ENCODE peak calls at places on chromosomes 6 and 20, in eight cellular contexts. One of them, this sample, is unnamed.

GRCh38 chr6:134826889-134827737 is 122.8 kb downstream of the ALDH8A1 start:
- DNase-seq in RWPE1: peak; percentile 60
- DNase-seq in adrenal gland: peak; percentile 92
- DNase-seq in A673: no peak
- DNase-seq in pancreas: peak; percentile 57
- DNase-seq in AG04449: peak; percentile 94
- DNase-seq in WTC11: no peak
- DNase-seq in SK-N-SH: no peak
- DNase-seq in this sample: peak; percentile 99

GRCh38 chr6:158213925-158214674 is 46.0 kb downstream of the GTF2H5 start:
- DNase-seq in RWPE1: peak; percentile 49
- DNase-seq in adrenal gland: peak; percentile 89
- DNase-seq in A673: peak; percentile 84
- DNase-seq in pancreas: peak; percentile 44
- DNase-seq in AG04449: no peak
- DNase-seq in WTC11: peak; percentile 66
- DNase-seq in SK-N-SH: peak; percentile 80
- DNase-seq in this sample: no peak

GRCh38 chr6:32815996-32816395 is 806 bp downstream of the HLA-DOB start:
- DNase-seq in RWPE1: no peak
- DNase-seq in adrenal gland: no peak
- DNase-seq in A673: no peak
- DNase-seq in pancreas: no peak
- DNase-seq in AG04449: no peak
- DNase-seq in WTC11: no peak
- DNase-seq in SK-N-SH: no peak
- DNase-seq in this sample: no peak

GRCh38 chr6:95352064-95352463 is 225.3 kb upstream of the MANEA start:
- DNase-seq in RWPE1: no peak
- DNase-seq in adrenal gland: no peak
- DNase-seq in A673: peak; percentile 8
- DNase-seq in pancreas: no peak
- DNase-seq in AG04449: no peak
- DNase-seq in WTC11: no peak
- DNase-seq in SK-N-SH: no peak
- DNase-seq in this sample: no peak

GRCh38 chr6:45560421-45560820 is 182.7 kb upstream of the SUPT3H start:
- DNase-seq in RWPE1: no peak
- DNase-seq in adrenal gland: no peak
- DNase-seq in A673: no peak
- DNase-seq in pancreas: no peak
- DNase-seq in AG04449: no peak
- DNase-seq in WTC11: no peak
- DNase-seq in SK-N-SH: no peak
- DNase-seq in this sample: no peak

GRCh38 chr6:127775371-127775770 is 125.5 kb downstream of the THEMIS start:
- DNase-seq in RWPE1: no peak
- DNase-seq in adrenal gland: no peak
- DNase-seq in A673: no peak
- DNase-seq in pancreas: no peak
- DNase-seq in AG04449: no peak
- DNase-seq in WTC11: no peak
- DNase-seq in SK-N-SH: no peak
- DNase-seq in this sample: no peak

GRCh38 chr6:75611011-75611701 is 9.5 kb downstream of the SENP6 start:
- DNase-seq in RWPE1: no peak
- DNase-seq in adrenal gland: no peak
- DNase-seq in A673: no peak
- DNase-seq in pancreas: no peak
- DNase-seq in AG04449: no peak
- DNase-seq in WTC11: no peak
- DNase-seq in SK-N-SH: no peak
- DNase-seq in this sample: no peak

GRCh38 chr6:132011582-132011981 is 60.4 kb upstream of the CCN2 start:
- DNase-seq in RWPE1: no peak
- DNase-seq in adrenal gland: no peak
- DNase-seq in A673: peak; percentile 85
- DNase-seq in pancreas: no peak
- DNase-seq in AG04449: peak; percentile 10
- DNase-seq in WTC11: no peak
- DNase-seq in SK-N-SH: no peak
- DNase-seq in this sample: peak; percentile 67

GRCh38 chr6:77609106-77609505 is 43.7 kb upstream of the MEI4 start:
- DNase-seq in RWPE1: no peak
- DNase-seq in adrenal gland: no peak
- DNase-seq in A673: no peak
- DNase-seq in pancreas: no peak
- DNase-seq in AG04449: no peak
- DNase-seq in WTC11: no peak
- DNase-seq in SK-N-SH: no peak
- DNase-seq in this sample: no peak

GRCh38 chr6:4853782-4854511 is 77.7 kb downstream of the CDYL start:
- DNase-seq in RWPE1: peak; percentile 16
- DNase-seq in adrenal gland: no peak
- DNase-seq in A673: no peak
- DNase-seq in pancreas: no peak
- DNase-seq in AG04449: no peak
- DNase-seq in WTC11: no peak
- DNase-seq in SK-N-SH: no peak
- DNase-seq in this sample: no peak

GRCh38 chr20:58755751-58756524 is 63.3 kb downstream of the NPEPL1 start:
- DNase-seq in RWPE1: no peak
- DNase-seq in adrenal gland: no peak
- DNase-seq in A673: no peak
- DNase-seq in pancreas: no peak
- DNase-seq in AG04449: no peak
- DNase-seq in WTC11: no peak
- DNase-seq in SK-N-SH: no peak
- DNase-seq in this sample: no peak

GRCh38 chr6:43943781-43944250 is 173.8 kb downstream of the VEGFA start:
- DNase-seq in RWPE1: no peak
- DNase-seq in adrenal gland: peak; percentile 39
- DNase-seq in A673: no peak
- DNase-seq in pancreas: no peak
- DNase-seq in AG04449: no peak
- DNase-seq in WTC11: no peak
- DNase-seq in SK-N-SH: no peak
- DNase-seq in this sample: no peak

GRCh38 chr6:14060971-14061370 is 56.6 kb upstream of the CD83 start:
- DNase-seq in RWPE1: no peak
- DNase-seq in adrenal gland: no peak
- DNase-seq in A673: no peak
- DNase-seq in pancreas: no peak
- DNase-seq in AG04449: no peak
- DNase-seq in WTC11: no peak
- DNase-seq in SK-N-SH: no peak
- DNase-seq in this sample: no peak

GRCh38 chr6:1792989-1793388 is 183.3 kb downstream of the FOXC1 start:
- DNase-seq in RWPE1: peak; percentile 62
- DNase-seq in adrenal gland: no peak
- DNase-seq in A673: peak; percentile 53
- DNase-seq in pancreas: no peak
- DNase-seq in AG04449: no peak
- DNase-seq in WTC11: peak; percentile 49
- DNase-seq in SK-N-SH: no peak
- DNase-seq in this sample: no peak

GRCh38 chr6:158751192-158751591 is 68.0 kb downstream of the EZR start:
- DNase-seq in RWPE1: no peak
- DNase-seq in adrenal gland: no peak
- DNase-seq in A673: no peak
- DNase-seq in pancreas: no peak
- DNase-seq in AG04449: no peak
- DNase-seq in WTC11: no peak
- DNase-seq in SK-N-SH: no peak
- DNase-seq in this sample: no peak

GRCh38 chr20:42113236-42113635 is 495.1 kb upstream of the CHD6 start:
- DNase-seq in RWPE1: no peak
- DNase-seq in adrenal gland: no peak
- DNase-seq in A673: no peak
- DNase-seq in pancreas: no peak
- DNase-seq in AG04449: no peak
- DNase-seq in WTC11: no peak
- DNase-seq in SK-N-SH: no peak
- DNase-seq in this sample: no peak

GRCh38 chr20:58194176-58194796 is 34.2 kb downstream of the ANKRD60 start:
- DNase-seq in RWPE1: no peak
- DNase-seq in adrenal gland: no peak
- DNase-seq in A673: no peak
- DNase-seq in pancreas: no peak
- DNase-seq in AG04449: no peak
- DNase-seq in WTC11: no peak
- DNase-seq in SK-N-SH: no peak
- DNase-seq in this sample: no peak

GRCh38 chr6:140670013-140670412 is 1295.6 kb upstream of the CITED2 start:
- DNase-seq in RWPE1: no peak
- DNase-seq in adrenal gland: no peak
- DNase-seq in A673: no peak
- DNase-seq in pancreas: no peak
- DNase-seq in AG04449: no peak
- DNase-seq in WTC11: no peak
- DNase-seq in SK-N-SH: no peak
- DNase-seq in this sample: no peak

GRCh38 chr6:21049572-21049971 is 515.3 kb downstream of the CDKAL1 start:
- DNase-seq in RWPE1: no peak
- DNase-seq in adrenal gland: no peak
- DNase-seq in A673: no peak
- DNase-seq in pancreas: no peak
- DNase-seq in AG04449: no peak
- DNase-seq in WTC11: no peak
- DNase-seq in SK-N-SH: no peak
- DNase-seq in this sample: no peak

GRCh38 chr20:3890410-3890751 is 1.2 kb downstream of the PANK2 start:
- DNase-seq in RWPE1: peak; percentile 59
- DNase-seq in adrenal gland: no peak
- DNase-seq in A673: peak; percentile 54
- DNase-seq in pancreas: no peak
- DNase-seq in AG04449: no peak
- DNase-seq in WTC11: no peak
- DNase-seq in SK-N-SH: no peak
- DNase-seq in this sample: no peak

GRCh38 chr20:3889489-3890409 is 562 bp downstream of the PANK2 start:
- DNase-seq in RWPE1: peak; percentile 31
- DNase-seq in adrenal gland: no peak
- DNase-seq in A673: peak; percentile 46
- DNase-seq in pancreas: peak; percentile 45
- DNase-seq in AG04449: no peak
- DNase-seq in WTC11: peak; percentile 26
- DNase-seq in SK-N-SH: peak; percentile 81
- DNase-seq in this sample: no peak

GRCh38 chr20:3890999-3891929 is 2.1 kb downstream of the PANK2 start:
- DNase-seq in RWPE1: no peak
- DNase-seq in adrenal gland: no peak
- DNase-seq in A673: no peak
- DNase-seq in pancreas: no peak
- DNase-seq in AG04449: no peak
- DNase-seq in WTC11: no peak
- DNase-seq in SK-N-SH: no peak
- DNase-seq in this sample: no peak

GRCh38 chr20:3887870-3888614 is 1.1 kb upstream of the PANK2 start:
- DNase-seq in RWPE1: no peak
- DNase-seq in adrenal gland: no peak
- DNase-seq in A673: no peak
- DNase-seq in pancreas: no peak
- DNase-seq in AG04449: no peak
- DNase-seq in WTC11: no peak
- DNase-seq in SK-N-SH: no peak
- DNase-seq in this sample: no peak

GRCh38 chr20:3888622-3889488 is at the start of gene PANK2:
- DNase-seq in RWPE1: peak; percentile 100
- DNase-seq in adrenal gland: peak; percentile 100
- DNase-seq in A673: peak; percentile 100
- DNase-seq in pancreas: peak; percentile 98
- DNase-seq in AG04449: peak; percentile 89
- DNase-seq in WTC11: peak; percentile 100
- DNase-seq in SK-N-SH: peak; percentile 99
- DNase-seq in this sample: peak; percentile 98
- TF ChIP-seq CTCF in RWPE1: peak; percentile 50
- TF ChIP-seq CTCF in adrenal gland: peak; percentile 46
- TF ChIP-seq CTCF in A673: peak; percentile 42
- TF ChIP-seq CTCF in pancreas: peak; percentile 19
- TF ChIP-seq CTCF in AG04449: peak; percentile 46
- TF ChIP-seq CTCF in WTC11: no peak
- TF ChIP-seq CTCF in SK-N-SH: peak; percentile 52
- TF ChIP-seq CTCF in this sample: peak; percentile 60

DNA sequence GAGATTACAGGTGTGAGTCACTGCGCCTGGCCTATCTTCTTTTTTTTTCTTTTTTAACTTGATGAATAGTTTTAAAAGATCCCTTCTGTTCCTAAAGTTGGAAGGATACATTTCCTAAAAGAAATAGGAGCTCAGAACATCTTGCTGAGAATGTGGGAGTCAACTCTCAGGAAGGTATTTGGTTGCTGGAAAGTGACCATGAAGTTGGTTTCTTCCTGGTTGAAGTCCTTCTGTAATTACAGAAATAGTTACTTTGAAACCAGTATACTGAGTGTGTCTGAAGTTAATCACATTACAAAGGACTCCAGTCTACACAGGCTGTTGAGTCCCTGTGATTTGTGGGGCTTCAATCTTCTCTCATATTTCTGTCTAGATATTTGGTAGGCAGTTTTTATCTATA is 9.9 kb upstream of the PLEKHG1 start:
- DNase-seq in RWPE1: no peak
- DNase-seq in adrenal gland: no peak
- DNase-seq in A673: no peak
- DNase-seq in pancreas: no peak
- DNase-seq in AG04449: no peak
- DNase-seq in WTC11: no peak
- DNase-seq in SK-N-SH: no peak
- DNase-seq in this sample: no peak
- TF ChIP-seq CTCF in RWPE1: no peak
- TF ChIP-seq CTCF in adrenal gland: no peak
- TF ChIP-seq CTCF in A673: no peak
- TF ChIP-seq CTCF in pancreas: no peak
- TF ChIP-seq CTCF in AG04449: no peak
- TF ChIP-seq CTCF in WTC11: no peak
- TF ChIP-seq CTCF in SK-N-SH: no peak
- TF ChIP-seq CTCF in this sample: no peak

GRCh38 chr6:39102024-39102820 is 12.8 kb downstream of the SAYSD1 start:
- DNase-seq in RWPE1: no peak
- DNase-seq in adrenal gland: no peak
- DNase-seq in A673: no peak
- DNase-seq in pancreas: peak; percentile 52
- DNase-seq in AG04449: peak; percentile 23
- DNase-seq in WTC11: peak; percentile 79
- DNase-seq in SK-N-SH: no peak
- DNase-seq in this sample: peak; percentile 36
- TF ChIP-seq CTCF in RWPE1: no peak
- TF ChIP-seq CTCF in adrenal gland: no peak
- TF ChIP-seq CTCF in A673: peak; percentile 29
- TF ChIP-seq CTCF in pancreas: peak; percentile 12
- TF ChIP-seq CTCF in AG04449: peak; percentile 33
- TF ChIP-seq CTCF in WTC11: peak; percentile 60
- TF ChIP-seq CTCF in SK-N-SH: no peak
- TF ChIP-seq CTCF in this sample: peak; percentile 39

DNA sequence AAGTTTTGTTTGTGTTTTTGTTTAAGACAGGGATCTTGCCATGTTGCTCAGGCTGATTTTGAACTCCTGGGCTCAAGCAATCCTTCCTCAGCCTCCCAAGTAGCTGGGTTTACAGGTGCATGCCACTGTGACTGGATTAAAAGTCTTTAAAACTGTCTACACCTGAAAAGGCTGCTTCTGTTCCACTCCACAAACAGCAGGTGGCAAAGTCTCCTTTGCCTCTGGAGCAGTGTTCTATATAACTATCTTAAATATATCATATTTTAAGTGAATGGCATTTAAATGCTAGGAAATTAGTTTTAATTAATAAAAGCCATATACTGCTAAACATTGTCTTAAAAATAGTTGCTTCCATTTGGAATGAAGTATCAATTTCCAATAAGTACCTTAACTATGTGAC is 89.2 kb upstream of the BCLAF1 start:
- DNase-seq in RWPE1: no peak
- DNase-seq in adrenal gland: no peak
- DNase-seq in A673: no peak
- DNase-seq in pancreas: no peak
- DNase-seq in AG04449: no peak
- DNase-seq in WTC11: no peak
- DNase-seq in SK-N-SH: no peak
- DNase-seq in this sample: no peak
- TF ChIP-seq CTCF in RWPE1: peak; percentile 10
- TF ChIP-seq CTCF in adrenal gland: no peak
- TF ChIP-seq CTCF in A673: no peak
- TF ChIP-seq CTCF in pancreas: no peak
- TF ChIP-seq CTCF in AG04449: no peak
- TF ChIP-seq CTCF in WTC11: no peak
- TF ChIP-seq CTCF in SK-N-SH: peak; percentile 23
- TF ChIP-seq CTCF in this sample: no peak